ENCODE peak calls at places on chromosomes 5 and 9, in eight cellular contexts. Q, H, S, C, M, G, Y and R are unnamed samples.

GRCh38 chr9:88370346-88370745 is 17.9 kb upstream of the SPIN1 start:
- DNase-seq in Q (no peak), H (no peak), S (no peak), C (no peak), M (no peak), G (no peak), Y (no peak), R (no peak)

GRCh38 chr5:127909078-127909477 is 174.5 kb upstream of the SLC12A2 start:
- DNase-seq in Q (peak), H (no peak), S (no peak), C (peak), M (no peak), G (no peak), Y (no peak), R (no peak)

GRCh38 chr5:133930061-133930823 is 38.2 kb downstream of the C5orf15 start:
- DNase-seq in Q (peak), H (peak), S (no peak), C (peak), M (no peak), G (no peak), Y (no peak), R (no peak)

GRCh38 chr5:68041293-68041692 is 174.3 kb upstream of the PIK3R1 start:
- DNase-seq in Q (no peak), H (no peak), S (no peak), C (no peak), M (peak), G (no peak), Y (no peak), R (no peak)

GRCh38 chr9:132488611-132489010 is 78.6 kb downstream of the CFAP77 start:
- DNase-seq in Q (no peak), H (no peak), S (no peak), C (no peak), M (no peak), G (no peak), Y (no peak), R (no peak)

GRCh38 chr9:6214903-6215302 is 704 bp upstream of the IL33 start:
- DNase-seq in Q (peak), H (no peak), S (no peak), C (no peak), M (no peak), G (no peak), Y (no peak), R (no peak)

GRCh38 chr5:160269017-160269416 is 39.7 kb downstream of the FABP6 start:
- DNase-seq in Q (peak), H (peak), S (peak), C (no peak), M (peak), G (peak), Y (no peak), R (no peak)

GRCh38 chr9:107751522-107752235 is 262.1 kb upstream of the KLF4 start:
- DNase-seq in Q (peak), H (peak), S (no peak), C (no peak), M (no peak), G (peak), Y (no peak), R (no peak)

GRCh38 chr9:89523948-89524347 is 26.0 kb upstream of the SEMA4D start:
- DNase-seq in Q (no peak), H (peak), S (no peak), C (no peak), M (no peak), G (no peak), Y (no peak), R (no peak)

GRCh38 chr9:137461663-137462395 is 2.7 kb upstream of the NSMF start:
- DNase-seq in Q (no peak), H (peak), S (peak), C (peak), M (peak), G (peak), Y (no peak), R (no peak)

GRCh38 chr5:62977641-62978040 is 399.0 kb downstream of the LRRC70 start:
- DNase-seq in Q (no peak), H (no peak), S (no peak), C (no peak), M (no peak), G (no peak), Y (no peak), R (no peak)

GRCh38 chr5:109121225-109121624 is 288.5 kb downstream of the PJA2 start:
- DNase-seq in Q (no peak), H (no peak), S (no peak), C (no peak), M (no peak), G (no peak), Y (no peak), R (no peak)

GRCh38 chr9:91655664-91656063 is 232.0 kb upstream of the NFIL3 start:
- DNase-seq in Q (no peak), H (no peak), S (no peak), C (no peak), M (no peak), G (no peak), Y (no peak), R (no peak)

DNA sequence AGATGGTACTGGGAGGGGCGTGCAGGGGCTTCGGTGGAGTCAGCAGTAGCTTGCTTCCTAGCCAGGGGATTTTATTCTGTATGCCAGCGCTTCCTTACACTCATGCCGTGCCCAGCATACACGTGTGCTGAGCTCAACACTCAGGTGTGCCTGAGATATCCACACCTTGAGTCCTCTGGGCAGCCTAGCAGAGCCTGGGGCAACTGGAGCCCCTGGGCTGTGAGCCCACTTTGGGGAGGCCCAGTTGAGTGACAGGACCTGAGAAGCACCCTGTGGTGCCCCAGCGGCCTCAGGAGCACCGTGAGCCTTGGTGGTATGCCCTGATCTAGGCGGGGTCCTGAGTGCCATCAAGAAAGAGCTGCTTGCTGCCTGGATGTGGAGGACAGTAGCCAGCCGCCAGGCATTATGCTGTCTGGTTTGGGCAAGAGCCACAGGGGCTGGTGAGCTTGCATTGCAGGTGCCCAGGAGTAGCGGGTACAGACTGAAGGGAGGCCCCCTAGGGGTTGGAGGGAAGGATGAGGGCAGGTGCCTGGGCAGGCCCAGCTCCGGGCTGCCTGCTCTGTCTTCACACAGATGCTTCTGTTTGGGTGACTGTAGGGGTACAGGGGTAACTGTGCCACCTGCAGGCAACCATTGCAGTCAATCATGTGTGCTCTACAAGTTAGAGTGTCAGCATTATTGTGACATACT is 42.9 kb downstream of the BNIP1 start:
- DNase-seq in Q (no peak), H (no peak), S (no peak), C (no peak), M (no peak), G (no peak), Y (no peak), R (no peak)
- TF ChIP-seq CTCF in Q (no peak), H (no peak), S (no peak), C (no peak), M (no peak), G (no peak), Y (no peak), R (peak)

DNA sequence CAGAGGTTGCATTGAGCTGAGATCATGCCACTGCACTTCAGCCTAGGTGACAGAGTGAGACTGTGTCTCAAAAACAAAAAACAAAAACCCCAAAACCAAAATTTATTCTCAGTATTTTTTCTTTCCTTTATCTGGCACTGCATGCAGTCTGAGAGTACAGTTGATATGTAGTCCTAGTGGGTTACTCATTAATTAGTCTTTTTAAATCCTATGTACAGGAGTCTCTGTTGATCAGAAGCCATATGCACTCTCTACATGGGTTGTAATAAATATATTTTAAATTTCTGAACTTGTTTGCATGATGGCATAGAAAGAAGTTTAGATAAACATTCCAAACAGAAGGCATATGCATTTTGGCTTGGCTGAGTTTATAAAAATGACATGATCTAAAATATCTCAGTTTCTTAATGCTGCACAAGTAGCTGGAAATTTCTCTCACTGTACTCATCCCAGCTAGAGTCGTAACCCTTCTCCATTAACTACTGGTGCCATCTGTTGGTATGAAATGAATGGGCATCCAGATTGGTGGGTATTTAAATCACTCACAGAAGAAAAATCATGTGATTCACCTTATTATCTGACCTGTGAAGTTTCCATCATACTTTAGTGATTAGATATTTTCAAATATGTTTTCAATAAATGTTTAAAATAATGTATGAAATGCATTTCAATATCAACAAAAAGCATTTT is 284.8 kb downstream of the CTNND2 start:
- DNase-seq in Q (no peak), H (no peak), S (no peak), C (no peak), M (no peak), G (no peak), Y (peak), R (no peak)
- TF ChIP-seq CTCF in Q (no peak), H (no peak), S (no peak), C (peak), M (peak), G (no peak), Y (peak), R (peak)

DNA sequence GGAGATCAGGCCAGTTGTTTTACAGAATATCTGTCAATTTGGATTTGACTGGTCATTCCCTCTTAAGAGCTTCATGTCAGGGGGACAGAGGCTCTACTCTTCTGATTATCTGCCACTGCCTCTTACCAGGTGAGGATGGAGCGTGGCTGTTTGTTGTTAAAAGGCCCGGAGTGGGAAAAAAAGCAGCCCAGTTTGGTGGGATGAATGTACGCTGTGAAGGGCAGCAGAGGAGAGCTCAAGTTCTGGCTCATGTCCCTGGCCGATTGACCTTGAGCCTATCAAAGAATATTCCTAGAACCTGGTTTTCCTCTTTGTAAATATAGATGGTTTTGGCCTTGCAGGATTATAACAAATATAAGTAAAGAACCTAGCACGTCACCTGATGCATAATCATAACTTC is 16.3 kb upstream of the SHB start:
- DNase-seq in Q (no peak), H (no peak), S (peak), C (no peak), M (no peak), G (no peak), Y (no peak), R (peak)
- TF ChIP-seq CTCF in Q (no peak), H (no peak), S (no peak), C (no peak), M (no peak), G (no peak), Y (no peak), R (no peak)

DNA sequence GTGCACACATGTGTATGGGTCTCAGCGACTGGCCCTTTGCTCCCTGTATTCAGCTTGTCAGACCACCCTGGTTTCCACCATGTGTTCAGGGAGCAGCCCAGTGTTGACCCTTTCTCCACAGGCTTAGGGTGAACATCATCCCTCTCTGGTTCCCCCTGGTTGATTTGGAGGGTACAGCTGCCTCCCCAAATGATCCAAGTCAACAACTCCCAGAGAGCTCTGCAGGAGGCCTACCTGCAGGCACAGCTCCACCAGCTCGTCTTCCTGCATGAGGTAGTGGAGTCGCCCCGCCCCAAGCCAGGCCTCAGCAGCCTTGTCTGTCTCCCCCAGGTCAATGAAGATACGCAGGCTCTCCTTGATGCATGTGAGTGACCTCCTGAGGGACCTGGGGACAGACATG is 50.5 kb downstream of the SH3TC2 start:
- DNase-seq in Q (no peak), H (no peak), S (no peak), C (no peak), M (no peak), G (no peak), Y (no peak), R (no peak)
- TF ChIP-seq CTCF in Q (no peak), H (no peak), S (no peak), C (no peak), M (no peak), G (no peak), Y (no peak), R (no peak)

GRCh38 chr9:97638666-97639065 is 5.0 kb downstream of the NCBP1 start:
- DNase-seq in Q (peak), H (no peak), S (no peak), C (no peak), M (no peak), G (no peak), Y (no peak), R (no peak)
- TF ChIP-seq CTCF in Q (no peak), H (no peak), S (no peak), C (no peak), M (no peak), G (no peak), Y (no peak), R (peak)

GRCh38 chr5:61679562-61679961 is 347.5 kb downstream of the ZSWIM6 start:
- DNase-seq in Q (no peak), H (no peak), S (no peak), C (no peak), M (no peak), G (no peak), Y (no peak), R (no peak)

GRCh38 chr5:61680247-61680646 is 348.2 kb downstream of the ZSWIM6 start:
- DNase-seq in Q (no peak), H (no peak), S (no peak), C (no peak), M (no peak), G (no peak), Y (no peak), R (no peak)

GRCh38 chr5:61675015-61675692 is 343.1 kb downstream of the ZSWIM6 start:
- DNase-seq in Q (no peak), H (no peak), S (no peak), C (no peak), M (no peak), G (no peak), Y (no peak), R (no peak)

GRCh38 chr5:61677220-61677619 is 345.2 kb downstream of the ZSWIM6 start:
- DNase-seq in Q (no peak), H (no peak), S (no peak), C (no peak), M (no peak), G (no peak), Y (no peak), R (no peak)

GRCh38 chr5:61678966-61679365 is 346.9 kb downstream of the ZSWIM6 start:
- DNase-seq in Q (no peak), H (no peak), S (no peak), C (no peak), M (no peak), G (no peak), Y (no peak), R (no peak)
- TF ChIP-seq CTCF in Q (no peak), H (no peak), S (no peak), C (no peak), M (no peak), G (no peak), Y (no peak), R (no peak)

GRCh38 chr9:2336055-2336454 is 285.5 kb upstream of the VLDLR start:
- DNase-seq in Q (peak), H (no peak), S (no peak), C (no peak), M (no peak), G (no peak), Y (peak), R (no peak)
- TF ChIP-seq CTCF in Q (peak), H (no peak), S (no peak), C (no peak), M (no peak), G (no peak), Y (peak), R (peak)

GRCh38 chr5:171094356-171094755 is 214.7 kb upstream of the TLX3 start:
- DNase-seq in Q (no peak), H (no peak), S (no peak), C (no peak), M (no peak), G (no peak), Y (no peak), R (no peak)
- TF ChIP-seq CTCF in Q (no peak), H (no peak), S (no peak), C (no peak), M (no peak), G (no peak), Y (no peak), R (no peak)